ENCODE peak calls at places on chromosomes 13 and 19, in eight cellular contexts. R, N, M, E, B, Z, O and L are unnamed samples.

GRCh38 chr19:1503089-1503924 is 9.5 kb downstream of the ADAMTSL5 start:
- DNase-seq in R (peak), N (peak), M (peak), E (no peak), B (no peak), Z (peak), O (no peak), L (peak)

GRCh38 chr19:40303765-40304164 is 18.6 kb upstream of the AKT2 start:
- DNase-seq in R (no peak), N (peak), M (no peak), E (no peak), B (no peak), Z (no peak), O (no peak), L (no peak)

GRCh38 chr19:55226273-55226672 is 2.3 kb downstream of the TMEM86B start:
- DNase-seq in R (no peak), N (no peak), M (no peak), E (peak), B (no peak), Z (no peak), O (no peak), L (no peak)

GRCh38 chr13:52779028-52779612 is 39.5 kb upstream of the CNMD start:
- DNase-seq in R (no peak), N (no peak), M (no peak), E (no peak), B (no peak), Z (no peak), O (no peak), L (no peak)

GRCh38 chr13:99812611-99813010 is 159.0 kb downstream of the ZIC5 start:
- DNase-seq in R (peak), N (no peak), M (no peak), E (no peak), B (peak), Z (no peak), O (no peak), L (no peak)

GRCh38 chr19:48910803-48911202 is 10.7 kb downstream of the NUCB1 start:
- DNase-seq in R (no peak), N (no peak), M (no peak), E (no peak), B (no peak), Z (no peak), O (no peak), L (no peak)

GRCh38 chr19:7846247-7846646 is 16.2 kb downstream of the EVI5L start:
- DNase-seq in R (no peak), N (no peak), M (no peak), E (peak), B (no peak), Z (no peak), O (no peak), L (no peak)

GRCh38 chr19:45206328-45206727 is 27.7 kb downstream of the BLOC1S3 start:
- DNase-seq in R (no peak), N (no peak), M (no peak), E (no peak), B (no peak), Z (no peak), O (no peak), L (no peak)

GRCh38 chr19:6217752-6218403 is 61.9 kb downstream of the MLLT1 start:
- DNase-seq in R (no peak), N (no peak), M (no peak), E (no peak), B (no peak), Z (no peak), O (no peak), L (no peak)

GRCh38 chr13:77034883-77035282 is 7.9 kb upstream of the FBXL3 start:
- DNase-seq in R (peak), N (no peak), M (no peak), E (no peak), B (peak), Z (no peak), O (no peak), L (no peak)

GRCh38 chr13:109182777-109183465 is 553.5 kb downstream of the MYO16 start:
- DNase-seq in R (no peak), N (no peak), M (no peak), E (no peak), B (no peak), Z (no peak), O (no peak), L (no peak)

GRCh38 chr13:33280550-33280905 is 5.0 kb downstream of the STARD13 start:
- DNase-seq in R (no peak), N (no peak), M (no peak), E (no peak), B (no peak), Z (no peak), O (no peak), L (no peak)

GRCh38 chr13:40539954-40540706 is 126.3 kb downstream of the FOXO1 start:
- DNase-seq in R (peak), N (no peak), M (no peak), E (no peak), B (peak), Z (no peak), O (peak), L (no peak)

GRCh38 chr19:15436826-15437110 is 13.0 kb downstream of the WIZ start:
- DNase-seq in R (no peak), N (no peak), M (no peak), E (no peak), B (no peak), Z (no peak), O (no peak), L (no peak)

GRCh38 chr13:51148223-51148951 is 37.3 kb upstream of the C13orf42 start:
- DNase-seq in R (no peak), N (no peak), M (no peak), E (no peak), B (no peak), Z (no peak), O (no peak), L (no peak)

GRCh38 chr19:55408320-55408836 is 790 bp upstream of the UBE2S start:
- DNase-seq in R (no peak), N (no peak), M (no peak), E (no peak), B (no peak), Z (no peak), O (no peak), L (no peak)

GRCh38 chr13:20590568-20590967 is 23.6 kb downstream of the IFT88 start:
- DNase-seq in R (no peak), N (no peak), M (no peak), E (no peak), B (no peak), Z (no peak), O (no peak), L (no peak)

GRCh38 chr13:113129921-113130750 is 7.5 kb downstream of the F10 start:
- DNase-seq in R (no peak), N (peak), M (no peak), E (peak), B (no peak), Z (peak), O (no peak), L (no peak)

GRCh38 chr19:50025794-50026549 is at the start of gene ZNF473:
- DNase-seq in R (peak), N (peak), M (peak), E (peak), B (peak), Z (peak), O (peak), L (peak)

GRCh38 chr13:26400545-26400944 is 146.6 kb downstream of the CDK8 start:
- DNase-seq in R (no peak), N (no peak), M (no peak), E (no peak), B (no peak), Z (no peak), O (no peak), L (no peak)

GRCh38 chr19:41994521-41994971 is 516 bp upstream of the ATP1A3 start:
- DNase-seq in R (no peak), N (no peak), M (no peak), E (no peak), B (no peak), Z (no peak), O (no peak), L (no peak)

GRCh38 chr13:78608705-78609463 is 5.5 kb upstream of the POU4F1 start:
- DNase-seq in R (peak), N (peak), M (no peak), E (no peak), B (no peak), Z (no peak), O (no peak), L (no peak)

GRCh38 chr13:98352226-98352625 is 175.2 kb upstream of the RNF113B start:
- DNase-seq in R (no peak), N (no peak), M (no peak), E (no peak), B (no peak), Z (no peak), O (no peak), L (no peak)

GRCh38 chr13:49652691-49653305 is 24.5 kb downstream of the ARL11 start:
- DNase-seq in R (peak), N (no peak), M (no peak), E (no peak), B (peak), Z (no peak), O (peak), L (peak)

GRCh38 chr19:53057904-53058579 is 13.5 kb downstream of the ERVV-2 start:
- DNase-seq in R (peak), N (peak), M (no peak), E (no peak), B (no peak), Z (no peak), O (no peak), L (no peak)

GRCh38 chr19:35715981-35716734 is 1.6 kb upstream of the KMT2B start:
- DNase-seq in R (peak), N (peak), M (no peak), E (no peak), B (no peak), Z (no peak), O (no peak), L (no peak)

GRCh38 chr13:99322297-99323103 is 15.3 kb upstream of the GPR183 start:
- DNase-seq in R (peak), N (no peak), M (no peak), E (no peak), B (peak), Z (no peak), O (no peak), L (no peak)

GRCh38 chr13:51923983-51924539 is 62.3 kb downstream of the CCDC70 start:
- DNase-seq in R (no peak), N (no peak), M (no peak), E (no peak), B (no peak), Z (no peak), O (no peak), L (no peak)

GRCh38 chr13:59680429-59681024 is 483.2 kb downstream of the DIAPH3 start:
- DNase-seq in R (no peak), N (no peak), M (no peak), E (no peak), B (peak), Z (no peak), O (peak), L (no peak)

GRCh38 chr13:76852991-76853390 is 33.2 kb downstream of the KCTD12 start:
- DNase-seq in R (no peak), N (no peak), M (no peak), E (no peak), B (peak), Z (no peak), O (no peak), L (no peak)

GRCh38 chr19:6639439-6639838 is 30.5 kb downstream of the TNFSF14 start:
- DNase-seq in R (no peak), N (no peak), M (no peak), E (no peak), B (peak), Z (no peak), O (no peak), L (no peak)

GRCh38 chr19:33756177-33756576 is 40.5 kb upstream of the KCTD15 start:
- DNase-seq in R (no peak), N (no peak), M (no peak), E (no peak), B (no peak), Z (no peak), O (no peak), L (no peak)

GRCh38 chr13:21399741-21400140 is 59.4 kb downstream of the ZDHHC20 start:
- DNase-seq in R (no peak), N (no peak), M (no peak), E (no peak), B (peak), Z (no peak), O (no peak), L (no peak)